ENCODE peak calls at places on chromosomes 3 and 15, in four cellular contexts. D is cardiac septum, J is GM12864, T is cardiac muscle cell. I is an unnamed sample.
A peak's percentile ranks its signal among the peaks of the same experiment; 100 is the strongest.

GRCh38 chr3:72217570-72217969 is 432.6 kb upstream of the PROK2 start:
- DNase-seq in T (no peak), D (no peak), J (no peak), I (no peak)

GRCh38 chr3:147113293-147114045 is 292.9 kb downstream of the ZIC4 start:
- DNase-seq in J (no peak), D (no peak), T (peak; percentile 78), I (no peak)

GRCh38 chr15:35194296-35194695 is 109.2 kb upstream of the NANOGP8 start:
- DNase-seq in D (no peak), J (no peak), T (peak; percentile 15), I (no peak)

GRCh38 chr15:79218588-79219200 is 63.8 kb upstream of the ANKRD34C start:
- DNase-seq in T (peak; percentile 14), D (no peak), J (no peak), I (no peak)

GRCh38 chr15:65512807-65513416 is 4.6 kb downstream of the DPP8 start:
- DNase-seq in D (no peak), T (peak; percentile 92), J (no peak), I (peak; percentile 87)

GRCh38 chr15:64692166-64692565 is 83.2 kb downstream of the RBPMS2 start:
- DNase-seq in J (no peak), D (no peak), T (no peak), I (no peak)

GRCh38 chr3:180989291-180990163 is at the start of gene DNAJC19:
- DNase-seq in J (peak; percentile 95), D (peak; percentile 95), T (peak; percentile 98), I (peak; percentile 96)

GRCh38 chr3:87811953-87812352 is 246.9 kb downstream of the CGGBP1 start:
- DNase-seq in J (no peak), T (no peak), D (no peak), I (no peak)

GRCh38 chr15:69559440-69560215 is 107.0 kb downstream of the RPLP1 start:
- DNase-seq in D (no peak), J (no peak), T (peak; percentile 69), I (no peak)

GRCh38 chr3:106339551-106339950 is 470.7 kb upstream of the CBLB start:
- DNase-seq in T (no peak), D (no peak), J (no peak), I (no peak)

GRCh38 chr15:72472907-72473669 is 1.0 kb upstream of the ARIH1 start:
- DNase-seq in D (no peak), T (peak; percentile 35), J (no peak), I (no peak)

GRCh38 chr3:13853978-13854296 is 25.9 kb downstream of the WNT7A start:
- DNase-seq in T (no peak), J (no peak), D (no peak), I (no peak)

GRCh38 chr3:50450135-50450911 is 53.1 kb downstream of the CACNA2D2 start:
- DNase-seq in T (peak; percentile 52), J (no peak), D (no peak), I (peak; percentile 66)

GRCh38 chr3:40680685-40681657 is 156.2 kb downstream of the ZNF621 start:
- DNase-seq in J (no peak), T (no peak), D (no peak), I (no peak)

GRCh38 chr3:165642761-165643432 is 194.3 kb downstream of the BCHE start:
- DNase-seq in D (no peak), T (peak; percentile 97), J (no peak), I (no peak)

GRCh38 chr15:100715571-100716455 is 113.4 kb downstream of the ASB7 start:
- DNase-seq in D (no peak), J (no peak), T (no peak), I (no peak)

GRCh38 chr3:23797490-23797889 is 8.3 kb upstream of the UBE2E1 start:
- DNase-seq in J (peak; percentile 49), T (no peak), D (no peak), I (no peak)

GRCh38 chr3:117016359-117016758 is 306.8 kb downstream of the TUSC7 start:
- DNase-seq in J (no peak), T (no peak), D (no peak), I (no peak)

GRCh38 chr3:132723024-132723462 is 834 bp upstream of the NPHP3 start:
- DNase-seq in T (no peak), J (no peak), D (no peak), I (no peak)

GRCh38 chr3:133821767-133822638 is 16.4 kb downstream of the SRPRB start:
- DNase-seq in J (no peak), T (peak; percentile 70), D (peak; percentile 67), I (peak; percentile 42)

GRCh38 chr3:181318321-181318720 is 328.8 kb upstream of the DNAJC19 start:
- DNase-seq in T (no peak), D (no peak), J (no peak), I (no peak)

GRCh38 chr15:80996247-80996646 is 4.5 kb upstream of the TLNRD1 start:
- DNase-seq in J (no peak), D (no peak), T (peak; percentile 25), I (no peak)

GRCh38 chr3:157274644-157275137 is 114.7 kb upstream of the CCNL1 start:
- DNase-seq in J (no peak), T (no peak), D (no peak), I (no peak)

GRCh38 chr15:60477991-60478632 is 830 bp downstream of the ICE2 start:
- DNase-seq in D (no peak), T (peak; percentile 42), J (no peak), I (no peak)

GRCh38 chr15:83064859-83065258 is 2.2 kb downstream of the BTBD1 start:
- DNase-seq in D (no peak), T (no peak), J (no peak), I (no peak)

GRCh38 chr15:99250001-99250400 is 620 bp upstream of the TTC23 start:
- DNase-seq in J (no peak), D (no peak), T (no peak), I (no peak)

GRCh38 chr15:43187544-43188155 is 2.4 kb downstream of the CCNDBP1 start:
- DNase-seq in T (peak; percentile 72), J (no peak), D (no peak), I (no peak)

GRCh38 chr15:62112616-62113593 is 46.1 kb downstream of the C2CD4A start:
- DNase-seq in J (no peak), T (peak; percentile 70), D (no peak), I (no peak)